ENCODE peak calls at places on chromosomes 5 and 9, in five cellular contexts. One of them, this sample, is unnamed.

GRCh38 chr9:64773491-64773931 is 511.5 kb downstream of the FOXD4L5 start:
- DNase-seq in nephron progenitor cell: peak; percentile 25
- DNase-seq in foreskin keratinocyte: no peak
- DNase-seq in Peyer's patch: peak; percentile 15
- DNase-seq in LNCaP clone FGC: no peak
- DNase-seq in this sample: peak; percentile 73

GRCh38 chr5:133934822-133935793 is 33.3 kb downstream of the C5orf15 start:
- DNase-seq in foreskin keratinocyte: no peak
- DNase-seq in nephron progenitor cell: no peak
- DNase-seq in Peyer's patch: peak; percentile 69
- DNase-seq in LNCaP clone FGC: no peak
- DNase-seq in this sample: no peak

GRCh38 chr5:105931782-105932489 is 1738.8 kb downstream of the EFNA5 start:
- DNase-seq in foreskin keratinocyte: no peak
- DNase-seq in nephron progenitor cell: no peak
- DNase-seq in LNCaP clone FGC: no peak
- DNase-seq in Peyer's patch: no peak
- DNase-seq in this sample: no peak

GRCh38 chr5:58922392-58923171 is 339.7 kb downstream of the RAB3C start:
- DNase-seq in Peyer's patch: no peak
- DNase-seq in foreskin keratinocyte: no peak
- DNase-seq in LNCaP clone FGC: peak; percentile 78
- DNase-seq in nephron progenitor cell: no peak
- DNase-seq in this sample: no peak

GRCh38 chr5:113682497-113683136 is 169.1 kb downstream of the YTHDC2 start:
- DNase-seq in Peyer's patch: no peak
- DNase-seq in nephron progenitor cell: no peak
- DNase-seq in foreskin keratinocyte: no peak
- DNase-seq in LNCaP clone FGC: no peak
- DNase-seq in this sample: no peak

GRCh38 chr5:89437450-89438435 is 554.8 kb upstream of the MEF2C start:
- DNase-seq in Peyer's patch: no peak
- DNase-seq in nephron progenitor cell: no peak
- DNase-seq in foreskin keratinocyte: no peak
- DNase-seq in LNCaP clone FGC: no peak
- DNase-seq in this sample: no peak

GRCh38 chr5:172719211-172719610 is 51.8 kb downstream of the DUSP1 start:
- DNase-seq in LNCaP clone FGC: no peak
- DNase-seq in nephron progenitor cell: no peak
- DNase-seq in Peyer's patch: no peak
- DNase-seq in foreskin keratinocyte: no peak
- DNase-seq in this sample: no peak

GRCh38 chr5:136033244-136033643 is 4.5 kb downstream of the TGFBI start:
- DNase-seq in Peyer's patch: no peak
- DNase-seq in foreskin keratinocyte: no peak
- DNase-seq in nephron progenitor cell: no peak
- DNase-seq in LNCaP clone FGC: no peak
- DNase-seq in this sample: no peak

GRCh38 chr5:2044041-2044440 is 161.3 kb upstream of the IRX4 start:
- DNase-seq in nephron progenitor cell: no peak
- DNase-seq in Peyer's patch: no peak
- DNase-seq in foreskin keratinocyte: no peak
- DNase-seq in LNCaP clone FGC: no peak
- DNase-seq in this sample: no peak

GRCh38 chr5:1420211-1421195 is 24.7 kb downstream of the SLC6A3 start:
- DNase-seq in foreskin keratinocyte: no peak
- DNase-seq in nephron progenitor cell: no peak
- DNase-seq in Peyer's patch: no peak
- DNase-seq in LNCaP clone FGC: no peak
- DNase-seq in this sample: no peak

GRCh38 chr9:130192600-130192999 is 20.4 kb downstream of the NCS1 start:
- DNase-seq in foreskin keratinocyte: no peak
- DNase-seq in LNCaP clone FGC: no peak
- DNase-seq in Peyer's patch: no peak
- DNase-seq in nephron progenitor cell: no peak
- DNase-seq in this sample: no peak

GRCh38 chr5:150305577-150305976 is 2.9 kb upstream of the ARSI start:
- DNase-seq in Peyer's patch: no peak
- DNase-seq in nephron progenitor cell: no peak
- DNase-seq in foreskin keratinocyte: no peak
- DNase-seq in LNCaP clone FGC: no peak
- DNase-seq in this sample: no peak

GRCh38 chr9:126957687-126958053 is 43.1 kb downstream of the RALGPS1 start:
- DNase-seq in foreskin keratinocyte: peak; percentile 68
- DNase-seq in LNCaP clone FGC: no peak
- DNase-seq in nephron progenitor cell: no peak
- DNase-seq in Peyer's patch: no peak
- DNase-seq in this sample: no peak
- TF ChIP-seq CTCF in foreskin keratinocyte: no peak
- TF ChIP-seq CTCF in LNCaP clone FGC: no peak
- TF ChIP-seq CTCF in nephron progenitor cell: no peak
- TF ChIP-seq CTCF in Peyer's patch: no peak
- TF ChIP-seq CTCF in this sample: no peak

GRCh38 chr9:99855467-99856176 is 33.9 kb downstream of the NR4A3 start:
- DNase-seq in foreskin keratinocyte: no peak
- DNase-seq in nephron progenitor cell: no peak
- DNase-seq in Peyer's patch: no peak
- DNase-seq in LNCaP clone FGC: no peak
- DNase-seq in this sample: no peak
- TF ChIP-seq CTCF in foreskin keratinocyte: no peak
- TF ChIP-seq CTCF in nephron progenitor cell: peak; percentile 15
- TF ChIP-seq CTCF in Peyer's patch: no peak
- TF ChIP-seq CTCF in LNCaP clone FGC: no peak
- TF ChIP-seq CTCF in this sample: no peak

GRCh38 chr9:121440265-121440664 is 59.4 kb downstream of the GGTA1 start:
- DNase-seq in foreskin keratinocyte: no peak
- DNase-seq in nephron progenitor cell: no peak
- DNase-seq in Peyer's patch: no peak
- DNase-seq in LNCaP clone FGC: no peak
- DNase-seq in this sample: no peak
- TF ChIP-seq CTCF in foreskin keratinocyte: peak; percentile 22
- TF ChIP-seq CTCF in nephron progenitor cell: peak; percentile 9
- TF ChIP-seq CTCF in Peyer's patch: no peak
- TF ChIP-seq CTCF in LNCaP clone FGC: peak; percentile 37
- TF ChIP-seq CTCF in this sample: peak; percentile 45

GRCh38 chr5:73135429-73136276 is 15.3 kb downstream of the TMEM171 start:
- DNase-seq in Peyer's patch: no peak
- DNase-seq in nephron progenitor cell: peak; percentile 44
- DNase-seq in foreskin keratinocyte: no peak
- DNase-seq in LNCaP clone FGC: no peak
- DNase-seq in this sample: no peak
- TF ChIP-seq CTCF in Peyer's patch: peak; percentile 34
- TF ChIP-seq CTCF in nephron progenitor cell: peak; percentile 58
- TF ChIP-seq CTCF in foreskin keratinocyte: peak; percentile 62
- TF ChIP-seq CTCF in LNCaP clone FGC: peak; percentile 13
- TF ChIP-seq CTCF in this sample: peak; percentile 61

DNA sequence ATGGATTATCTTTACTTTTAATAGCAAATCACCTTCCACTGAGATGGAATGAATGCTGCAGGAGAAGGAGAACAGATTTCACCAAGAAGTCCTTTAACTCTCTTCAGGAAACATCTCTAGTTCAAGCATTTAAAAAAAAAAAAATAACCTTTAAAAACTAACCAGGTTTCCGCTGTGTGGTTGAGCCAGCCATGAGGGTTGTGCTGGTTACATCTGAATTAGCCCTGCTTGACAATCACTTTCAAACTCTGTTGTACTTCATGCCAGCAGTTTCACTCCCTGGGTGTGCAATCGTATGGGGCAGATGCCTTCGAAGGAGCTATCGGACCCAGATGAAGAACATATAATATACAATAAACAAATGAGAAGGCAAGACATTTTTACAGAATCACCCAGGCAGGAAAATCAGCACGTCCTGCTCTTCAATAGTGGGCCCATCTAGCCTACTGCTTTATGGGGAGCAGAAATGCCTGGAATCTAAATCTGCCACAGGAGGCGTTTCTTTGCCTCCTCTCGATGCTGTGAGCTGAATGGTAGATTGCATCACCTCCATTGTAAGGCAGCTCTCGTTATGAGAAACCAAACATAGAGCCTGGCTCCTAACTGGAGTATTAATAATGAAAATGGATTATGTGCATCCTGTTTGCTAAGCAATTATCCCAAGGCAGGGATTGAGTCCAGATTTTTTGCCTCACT is 143.5 kb upstream of the SMARCA2 start:
- DNase-seq in LNCaP clone FGC: no peak
- DNase-seq in nephron progenitor cell: no peak
- DNase-seq in foreskin keratinocyte: no peak
- DNase-seq in Peyer's patch: no peak
- DNase-seq in this sample: no peak
- TF ChIP-seq CTCF in LNCaP clone FGC: no peak
- TF ChIP-seq CTCF in nephron progenitor cell: no peak
- TF ChIP-seq CTCF in foreskin keratinocyte: no peak
- TF ChIP-seq CTCF in Peyer's patch: no peak
- TF ChIP-seq CTCF in this sample: no peak

GRCh38 chr5:77781076-77781475 is 4.9 kb upstream of the TBCA start:
- DNase-seq in foreskin keratinocyte: no peak
- DNase-seq in LNCaP clone FGC: no peak
- DNase-seq in nephron progenitor cell: no peak
- DNase-seq in Peyer's patch: no peak
- DNase-seq in this sample: no peak

GRCh38 chr5:77784735-77785134 is 8.6 kb upstream of the TBCA start:
- DNase-seq in foreskin keratinocyte: no peak
- DNase-seq in LNCaP clone FGC: no peak
- DNase-seq in nephron progenitor cell: no peak
- DNase-seq in Peyer's patch: no peak
- DNase-seq in this sample: peak; percentile 70

GRCh38 chr5:77785229-77785628 is 9.1 kb upstream of the TBCA start:
- DNase-seq in LNCaP clone FGC: no peak
- DNase-seq in nephron progenitor cell: no peak
- DNase-seq in foreskin keratinocyte: no peak
- DNase-seq in Peyer's patch: no peak
- DNase-seq in this sample: peak; percentile 82
- TF ChIP-seq CTCF in LNCaP clone FGC: no peak
- TF ChIP-seq CTCF in nephron progenitor cell: no peak
- TF ChIP-seq CTCF in foreskin keratinocyte: no peak
- TF ChIP-seq CTCF in Peyer's patch: no peak
- TF ChIP-seq CTCF in this sample: no peak

DNA sequence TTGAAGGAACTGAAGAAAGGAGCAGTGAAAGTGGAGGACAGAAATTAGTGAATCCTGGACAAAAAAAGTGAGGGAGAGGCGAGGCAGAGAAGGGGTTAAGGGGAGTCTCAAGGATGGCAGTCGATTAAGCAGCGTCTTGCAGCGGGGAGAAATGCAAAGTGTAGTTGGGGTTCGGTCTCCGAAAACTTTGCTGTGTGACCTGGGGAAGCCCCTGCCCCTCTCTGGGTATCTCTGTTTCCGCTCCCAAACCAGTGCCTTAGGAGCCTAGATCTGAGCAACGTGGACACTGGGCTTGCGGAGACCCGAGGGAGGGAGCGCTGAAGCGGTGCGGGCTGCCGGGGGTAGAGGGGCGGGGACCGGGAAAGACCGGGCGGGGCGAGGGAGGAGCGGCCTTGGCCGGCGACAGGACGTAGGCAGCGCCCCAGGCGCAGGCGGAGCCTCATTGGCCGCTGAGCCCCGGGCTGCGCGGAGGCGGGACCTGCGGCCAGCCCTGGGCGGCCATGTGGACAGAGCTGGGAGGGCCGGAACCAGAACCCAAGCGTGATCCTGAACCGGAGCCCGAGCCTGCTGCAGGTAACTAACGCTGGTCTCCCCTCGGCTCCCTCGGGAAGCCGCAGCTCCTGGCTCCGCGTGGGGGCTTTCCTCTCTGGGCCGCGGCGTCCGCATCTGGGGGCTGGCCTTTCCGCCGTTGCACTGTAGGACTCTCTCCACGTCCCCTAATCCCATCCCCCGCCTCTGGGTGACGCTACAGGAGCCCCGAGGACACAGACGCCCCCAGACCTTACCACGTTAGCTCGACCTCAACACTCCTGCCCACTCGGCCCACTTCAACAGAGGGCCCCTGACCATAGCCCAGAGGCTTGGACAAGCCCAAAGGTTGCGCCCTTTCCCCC is at the start of gene ALDH1B1:
- DNase-seq in nephron progenitor cell: peak; percentile 91
- DNase-seq in Peyer's patch: peak; percentile 66
- DNase-seq in LNCaP clone FGC: peak; percentile 74
- DNase-seq in foreskin keratinocyte: peak; percentile 42
- DNase-seq in this sample: peak; percentile 92
- TF ChIP-seq CTCF in nephron progenitor cell: no peak
- TF ChIP-seq CTCF in Peyer's patch: peak; percentile 1
- TF ChIP-seq CTCF in LNCaP clone FGC: peak; percentile 31
- TF ChIP-seq CTCF in foreskin keratinocyte: no peak
- TF ChIP-seq CTCF in this sample: peak; percentile 15

DNA sequence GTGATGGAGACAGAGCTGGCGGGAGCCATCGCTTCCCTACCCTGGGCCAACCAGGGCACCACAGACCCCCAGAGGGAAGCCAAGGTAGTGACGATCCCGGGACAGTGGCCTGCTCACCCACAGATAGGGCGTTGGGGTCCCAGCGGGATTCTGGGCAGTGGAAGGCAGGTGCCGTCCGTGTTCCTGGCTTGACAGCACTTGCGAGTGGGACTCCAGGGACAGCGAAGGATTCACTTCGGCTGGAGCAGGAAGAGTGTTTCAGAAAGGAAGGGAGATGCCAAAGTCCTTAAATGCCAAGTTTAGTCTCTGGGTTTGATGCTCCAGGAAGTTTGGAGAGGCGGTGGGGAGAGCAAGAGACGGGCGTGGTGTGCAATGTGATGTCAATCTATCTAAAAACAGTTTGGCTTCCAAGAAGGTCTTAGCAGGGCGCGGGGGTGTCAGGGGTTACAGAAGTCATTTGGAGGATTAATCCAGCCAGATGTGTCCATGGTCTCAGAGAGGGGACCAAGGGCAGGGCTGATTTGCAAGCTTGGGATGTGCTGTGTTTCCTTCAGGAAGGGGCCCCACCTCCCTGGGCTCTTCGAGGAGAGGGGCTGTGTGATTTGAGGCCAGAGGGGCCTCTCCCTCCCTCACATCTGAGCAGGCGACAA is 74.9 kb downstream of the NTNG2 start:
- DNase-seq in Peyer's patch: no peak
- DNase-seq in foreskin keratinocyte: no peak
- DNase-seq in LNCaP clone FGC: no peak
- DNase-seq in nephron progenitor cell: no peak
- DNase-seq in this sample: no peak
- TF ChIP-seq CTCF in Peyer's patch: no peak
- TF ChIP-seq CTCF in foreskin keratinocyte: no peak
- TF ChIP-seq CTCF in LNCaP clone FGC: no peak
- TF ChIP-seq CTCF in nephron progenitor cell: peak; percentile 34
- TF ChIP-seq CTCF in this sample: peak; percentile 42

DNA sequence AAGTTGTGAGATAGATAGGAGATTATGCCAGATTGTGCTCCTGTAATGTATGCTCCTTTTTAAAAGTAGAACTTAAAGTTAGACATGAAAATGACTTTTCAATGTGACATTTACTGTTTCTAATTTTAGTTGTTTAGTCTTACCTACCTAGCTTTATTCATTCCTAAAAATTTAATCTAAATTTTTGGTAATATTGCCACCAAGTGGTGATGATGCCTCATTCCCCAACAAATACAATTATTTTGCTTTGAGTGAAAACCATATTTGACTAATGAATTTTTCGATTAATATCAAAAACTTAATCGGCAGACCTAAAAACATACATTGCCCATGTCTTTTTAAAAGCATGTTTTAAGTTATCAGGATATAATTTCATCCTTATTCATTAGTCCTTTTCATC is 25.6 kb downstream of the PPWD1 start:
- DNase-seq in Peyer's patch: no peak
- DNase-seq in foreskin keratinocyte: no peak
- DNase-seq in LNCaP clone FGC: no peak
- DNase-seq in nephron progenitor cell: no peak
- DNase-seq in this sample: no peak
- TF ChIP-seq CTCF in Peyer's patch: no peak
- TF ChIP-seq CTCF in foreskin keratinocyte: peak; percentile 31
- TF ChIP-seq CTCF in LNCaP clone FGC: peak; percentile 8
- TF ChIP-seq CTCF in nephron progenitor cell: no peak
- TF ChIP-seq CTCF in this sample: peak; percentile 26